ENCODE peak calls at places on chromosomes 1 and 21, in eight cellular contexts. G, N, B, Z, D, O, H and E are unnamed samples.

GRCh38 chr1:118978914-118979701 is 9.0 kb downstream of the TBX15 start:
- DNase-seq in D (no peak), H (peak; percentile 59), G (no peak), B (peak; percentile 55), N (peak; percentile 76), O (peak; percentile 20), Z (no peak), E (no peak)

GRCh38 chr1:58883037-58883887 is 99.4 kb upstream of the JUN start:
- DNase-seq in O (no peak), G (no peak), Z (peak; percentile 98), N (peak; percentile 97), D (peak; percentile 85), B (no peak), H (peak; percentile 16), E (no peak)

GRCh38 chr1:119139393-119139792 is 1.1 kb downstream of the WARS2 start:
- DNase-seq in H (peak; percentile 23), D (no peak), N (no peak), B (no peak), G (peak; percentile 8), Z (no peak), O (no peak), E (peak; percentile 53)

GRCh38 chr1:46474580-46474979 is 15.1 kb upstream of the DMBX1 start:
- DNase-seq in D (no peak), B (no peak), Z (no peak), G (no peak), H (no peak), O (peak; percentile 81), N (no peak), E (no peak)

GRCh38 chr1:175569117-175569743 is 174.2 kb downstream of the TNR start:
- DNase-seq in N (no peak), H (no peak), Z (no peak), D (no peak), G (no peak), O (no peak), B (no peak), E (no peak)

GRCh38 chr1:36027766-36028165 is 56.1 kb upstream of the TEKT2 start:
- DNase-seq in H (no peak), O (no peak), G (no peak), Z (peak; percentile 17), B (no peak), N (no peak), D (no peak), E (no peak)

GRCh38 chr21:32427958-32428623 is 15.6 kb downstream of the EVA1C start:
- DNase-seq in Z (no peak), O (no peak), B (no peak), N (no peak), G (no peak), D (no peak), H (no peak), E (no peak)

GRCh38 chr1:45566722-45567121 is 16.1 kb downstream of the AKR1A1 start:
- DNase-seq in G (peak; percentile 51), H (no peak), N (no peak), D (no peak), O (no peak), Z (no peak), B (no peak), E (no peak)

GRCh38 chr1:22286491-22286890 is 143.6 kb upstream of the WNT4 start:
- DNase-seq in B (no peak), H (peak; percentile 47), N (no peak), D (no peak), O (peak; percentile 30), Z (no peak), G (no peak), E (no peak)

GRCh38 chr1:185894806-185895205 is 160.6 kb downstream of the HMCN1 start:
- DNase-seq in B (no peak), G (no peak), O (no peak), Z (peak; percentile 22), D (no peak), H (no peak), N (peak; percentile 43), E (no peak)

GRCh38 chr1:157193702-157194391 is 55.7 kb upstream of the ETV3 start:
- DNase-seq in N (peak; percentile 70), O (peak; percentile 64), G (peak; percentile 86), Z (peak; percentile 83), D (peak; percentile 57), B (peak; percentile 77), H (peak; percentile 91), E (peak; percentile 62)

GRCh38 chr1:201708691-201709090 is 120.3 kb upstream of the IPO9 start:
- DNase-seq in Z (no peak), D (no peak), N (no peak), G (no peak), B (no peak), H (no peak), O (no peak), E (no peak)
- TF ChIP-seq EZH2phosphoT487 in Z (no peak), D (no peak), N (no peak), G (no peak), B (no peak), H (no peak), O (no peak), E (no peak)

GRCh38 chr1:202800742-202801141 is 7.5 kb downstream of the KDM5B start:
- DNase-seq in H (no peak), Z (no peak), O (no peak), G (no peak), N (no peak), B (no peak), D (no peak), E (no peak)

GRCh38 chr1:202805886-202806511 is 2.2 kb downstream of the KDM5B start:
- DNase-seq in N (peak; percentile 60), O (no peak), Z (peak; percentile 33), D (no peak), H (no peak), G (no peak), B (no peak), E (no peak)

GRCh38 chr1:202801169-202801568 is 7.1 kb downstream of the KDM5B start:
- DNase-seq in Z (no peak), D (no peak), O (no peak), G (no peak), N (no peak), H (no peak), B (no peak), E (no peak)

GRCh38 chr1:202802034-202802433 is 6.2 kb downstream of the KDM5B start:
- DNase-seq in O (no peak), Z (no peak), D (no peak), N (no peak), G (no peak), H (no peak), B (no peak), E (no peak)

GRCh38 chr1:202802998-202803932 is 5.0 kb downstream of the KDM5B start:
- DNase-seq in G (no peak), B (no peak), O (no peak), H (peak; percentile 31), Z (peak; percentile 54), N (peak; percentile 84), D (peak; percentile 46), E (no peak)
- TF ChIP-seq EZH2phosphoT487 in G (no peak), B (no peak), O (no peak), H (no peak), Z (no peak), N (no peak), D (no peak), E (no peak)

DNA sequence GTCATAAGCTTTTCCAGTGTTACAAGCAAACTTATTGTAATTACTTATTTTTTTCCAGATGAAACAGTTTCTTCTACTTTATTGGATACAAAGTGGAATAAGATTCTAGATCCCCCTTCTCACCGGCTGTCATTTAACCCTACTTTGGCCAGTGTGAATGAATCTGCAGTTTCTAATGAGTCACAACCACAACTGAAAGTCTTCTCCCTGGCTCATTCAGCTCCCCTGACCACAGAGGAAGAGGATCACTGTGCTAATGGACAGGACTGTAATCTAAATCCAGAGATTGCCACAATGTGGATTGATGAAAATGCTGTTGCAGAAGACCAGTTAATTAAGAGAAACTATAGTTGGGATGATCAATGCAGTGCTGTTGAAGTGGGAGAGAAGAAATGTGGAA is 95.5 kb downstream of the ZFYVE9 start:
- DNase-seq in N (peak; percentile 75), H (no peak), D (no peak), Z (peak; percentile 66), O (no peak), B (no peak), G (no peak), E (no peak)
- TF ChIP-seq EZH2phosphoT487 in N (peak; percentile 38), H (no peak), D (no peak), Z (no peak), O (no peak), B (no peak), G (no peak), E (no peak)

GRCh38 chr1:160094291-160094625 is 4.2 kb downstream of the IGSF8 start:
- DNase-seq in D (no peak), O (no peak), N (no peak), H (no peak), G (no peak), Z (no peak), B (no peak), E (no peak)
- TF ChIP-seq EZH2phosphoT487 in D (no peak), O (no peak), N (no peak), H (no peak), G (no peak), Z (no peak), B (no peak), E (no peak)

GRCh38 chr1:32414186-32414886 is 20.1 kb upstream of the BSDC1 start:
- DNase-seq in G (no peak), B (no peak), D (no peak), O (no peak), H (peak; percentile 15), Z (no peak), N (no peak), E (no peak)

GRCh38 chr1:32411261-32411660 is 17.0 kb upstream of the BSDC1 start:
- DNase-seq in G (no peak), D (no peak), Z (no peak), H (no peak), O (no peak), N (no peak), B (no peak), E (no peak)

GRCh38 chr1:32413507-32414185 is 19.4 kb upstream of the BSDC1 start:
- DNase-seq in G (peak; percentile 67), O (peak; percentile 66), D (peak; percentile 69), N (peak; percentile 75), B (peak; percentile 79), H (peak; percentile 94), Z (peak; percentile 88), E (peak; percentile 91)
- TF ChIP-seq EZH2phosphoT487 in G (no peak), O (no peak), D (no peak), N (no peak), B (no peak), H (no peak), Z (no peak), E (no peak)

GRCh38 chr1:53123462-53124129 is 18.8 kb downstream of the SLC1A7 start:
- DNase-seq in N (peak; percentile 93), O (no peak), G (no peak), H (no peak), Z (no peak), B (no peak), D (no peak), E (no peak)
- TF ChIP-seq EZH2phosphoT487 in N (no peak), O (no peak), G (no peak), H (no peak), Z (no peak), B (no peak), D (no peak), E (no peak)

GRCh38 chr1:94083653-94084052 is 37.3 kb downstream of the ABCA4 start:
- DNase-seq in Z (no peak), H (no peak), N (no peak), G (no peak), B (no peak), O (no peak), D (no peak), E (no peak)
- TF ChIP-seq EZH2phosphoT487 in Z (no peak), H (no peak), N (no peak), G (no peak), B (no peak), O (no peak), D (no peak), E (no peak)